ENCODE peak calls at places on chromosomes 16 and 17, in four cellular contexts. Y is CD8-positive, alpha-beta memory T cell; I is naive thymus-derived CD4-positive, alpha-beta T cell; W is suprapubic skin. L is an unnamed sample. For H3K4me1 and H3K27me3, the result is how much of the 10 kb centered on the place peaks cover.

GRCh38 chr17:65560628-65561371 is 648 bp downstream of the AXIN2 start:
- DNase-seq in W (peak), I (peak), Y (peak), L (peak)

GRCh38 chr17:40315206-40315605 is 6.2 kb downstream of the RARA start:
- DNase-seq in Y (no peak), W (peak), I (no peak), L (no peak)

GRCh38 chr17:68600123-68600880 is 865 bp downstream of the FAM20A start:
- DNase-seq in I (no peak), W (peak), Y (no peak), L (peak)

GRCh38 chr17:30256756-30257506 is 21.4 kb upstream of the SLC6A4 start:
- DNase-seq in Y (no peak), I (no peak), W (no peak), L (no peak)

GRCh38 chr17:1211287-1211686 is 31.5 kb upstream of the ABR start:
- DNase-seq in Y (no peak), W (no peak), I (no peak), L (no peak)

GRCh38 chr17:45227101-45227591 is 5.5 kb downstream of the FMNL1 start:
- DNase-seq in Y (peak), W (no peak), I (no peak), L (no peak)

GRCh38 chr16:23302045-23302956 is at the start of gene SCNN1B:
- DNase-seq in I (no peak), W (no peak), Y (no peak), L (peak)

GRCh38 chr17:62193297-62193696 is 128.2 kb upstream of the MED13 start:
- DNase-seq in I (no peak), W (no peak), Y (no peak), L (peak)

GRCh38 chr17:36715951-36716350 is 114.6 kb downstream of the MRM1 start:
- DNase-seq in I (no peak), W (no peak), Y (no peak), L (no peak)

GRCh38 chr16:20747030-20747816 is 5.6 kb upstream of the THUMPD1 start:
- DNase-seq in W (no peak), I (no peak), Y (no peak), L (no peak)

DNA sequence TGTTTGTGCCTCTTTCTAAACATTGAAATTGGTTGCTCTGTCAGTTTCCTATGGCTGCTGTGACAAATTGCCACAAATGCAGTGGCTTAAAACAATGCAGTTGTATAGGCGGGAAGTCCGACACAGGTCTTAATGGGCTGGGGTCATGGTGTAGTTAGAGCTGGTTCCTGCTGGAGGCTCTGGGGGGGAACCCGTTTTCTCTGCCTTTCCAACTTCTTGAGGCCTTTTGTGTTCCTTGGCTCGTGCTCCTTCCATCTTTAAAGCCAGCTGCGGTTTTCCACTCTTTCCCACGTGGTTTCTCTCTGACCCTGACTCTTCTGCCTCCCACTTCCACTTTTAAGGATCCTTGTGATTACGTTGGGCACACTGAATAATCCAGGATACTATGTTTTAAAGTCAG is 12.5 kb downstream of the EPN2 start:
- DNase-seq in W (no peak), I (no peak), Y (no peak), L (no peak)
- H3K4me1 ChIP-seq in W (half or more), I (under half), Y (under half), L (under half)

GRCh38 chr17:33292184-33292980 is 713 bp downstream of the ASIC2 start:
- DNase-seq in Y (no peak), W (no peak), I (no peak), L (peak)

GRCh38 chr17:33290156-33290697 is 2.9 kb downstream of the ASIC2 start:
- DNase-seq in Y (no peak), W (no peak), I (no peak), L (no peak)

GRCh38 chr17:33291248-33292183 is 1.6 kb downstream of the ASIC2 start:
- DNase-seq in Y (no peak), W (peak), I (no peak), L (no peak)

GRCh38 chr17:33294994-33295393 is 1.9 kb upstream of the ASIC2 start:
- DNase-seq in I (no peak), Y (no peak), W (no peak), L (no peak)

DNA sequence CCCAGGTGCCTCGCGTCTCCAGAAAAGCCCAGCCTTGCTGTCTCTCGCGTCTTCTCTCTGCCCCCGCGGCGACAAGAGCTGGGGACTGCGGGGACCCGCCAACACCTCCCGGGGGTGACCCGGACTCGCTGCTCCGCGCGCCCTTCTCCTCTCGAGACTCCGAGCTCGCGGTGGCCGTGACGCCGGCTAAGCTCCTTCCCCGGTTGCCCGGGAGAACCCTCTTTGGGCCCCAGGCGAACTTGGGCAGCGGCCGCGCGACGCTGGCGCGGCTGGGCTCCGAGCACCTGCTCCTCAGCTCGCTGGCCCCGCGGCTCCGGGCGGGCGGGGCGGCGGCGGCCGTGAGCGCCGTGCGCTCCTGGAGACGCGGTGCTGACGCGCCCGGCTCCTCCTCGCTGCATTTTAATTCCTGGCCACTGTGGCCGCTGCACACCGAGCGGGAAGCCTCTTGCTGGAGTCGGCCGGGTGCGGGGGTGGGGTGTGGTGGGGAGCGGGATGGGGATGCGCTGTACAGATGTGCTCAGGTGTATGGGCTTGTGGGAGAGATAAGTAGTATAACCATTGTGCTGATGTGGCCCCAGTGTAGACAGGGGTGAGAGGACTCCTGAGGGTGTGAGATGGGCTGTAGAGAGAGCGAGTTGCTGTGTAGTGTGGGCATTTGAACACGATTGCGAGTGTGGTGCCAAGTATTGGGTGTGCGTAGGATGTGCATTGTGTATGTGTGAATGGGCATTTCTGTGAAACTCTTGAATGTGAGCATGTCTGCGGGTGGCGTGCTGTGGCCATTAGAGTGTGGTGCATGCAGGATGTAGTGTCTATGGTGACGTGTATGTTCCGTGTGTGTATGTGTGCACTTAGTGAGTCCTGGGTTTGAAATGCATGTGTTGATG is at the start of gene ASIC2:
- DNase-seq in I (no peak), W (no peak), Y (no peak), L (no peak)
- H3K27me3 ChIP-seq in I (under half), W (half or more), Y (under half), L (under half)

GRCh38 chr16:65760874-65761273 is 605.6 kb upstream of the CDH5 start:
- DNase-seq in W (no peak), I (no peak), Y (no peak), L (no peak)
- H3K4me1 ChIP-seq in W (under half), I (under half), Y (under half), L (under half)

GRCh38 chr16:74775255-74775654 is 635 bp upstream of the FA2H start:
- DNase-seq in Y (no peak), I (no peak), W (no peak), L (no peak)
- H3K27me3 ChIP-seq in Y (under half), I (under half), W (under half), L (under half)

DNA sequence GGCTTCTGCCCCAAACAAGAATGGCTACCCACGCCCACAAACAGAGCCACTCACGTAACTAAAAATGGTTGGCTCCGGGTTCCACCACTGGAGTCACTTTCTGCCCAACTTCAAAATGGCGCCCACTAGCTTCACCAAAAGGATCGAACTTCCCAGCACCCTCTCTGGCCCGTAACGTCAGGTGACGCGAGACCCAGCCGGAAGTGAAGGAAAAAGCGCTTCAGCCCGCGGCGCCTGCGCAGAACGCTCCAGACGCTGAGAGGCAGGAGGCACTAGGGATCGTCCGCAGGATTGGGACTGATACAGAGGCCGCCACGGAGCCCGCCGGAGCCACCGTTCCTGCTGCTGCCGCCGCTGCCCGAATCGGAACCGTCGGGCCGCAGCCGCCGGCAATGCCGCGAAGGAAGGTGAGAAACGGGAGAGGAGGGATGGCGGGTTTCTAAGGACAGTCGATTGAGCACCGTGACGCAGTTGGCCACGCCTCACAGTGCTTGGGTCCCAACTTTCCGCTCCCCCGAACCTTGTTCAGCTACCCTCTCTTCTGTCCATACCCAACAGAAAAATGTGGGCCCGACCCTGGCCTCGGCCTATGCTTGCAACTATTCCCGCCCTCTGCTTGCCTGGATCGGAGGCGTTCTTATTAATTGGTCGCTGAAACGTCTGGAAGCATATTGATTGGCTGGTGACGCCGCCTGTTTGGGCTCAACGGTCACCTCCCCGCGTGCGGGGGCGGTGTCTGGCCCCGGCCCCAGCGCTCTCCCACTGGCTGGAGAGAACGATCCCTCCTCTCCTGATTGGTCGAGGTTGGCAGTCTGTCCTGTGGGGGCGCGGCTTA is at the start of gene KAT7:
- DNase-seq in I (peak), W (peak), Y (peak), L (peak)
- H3K4me1 ChIP-seq in I (under half), W (under half), Y (under half), L (under half)

DNA sequence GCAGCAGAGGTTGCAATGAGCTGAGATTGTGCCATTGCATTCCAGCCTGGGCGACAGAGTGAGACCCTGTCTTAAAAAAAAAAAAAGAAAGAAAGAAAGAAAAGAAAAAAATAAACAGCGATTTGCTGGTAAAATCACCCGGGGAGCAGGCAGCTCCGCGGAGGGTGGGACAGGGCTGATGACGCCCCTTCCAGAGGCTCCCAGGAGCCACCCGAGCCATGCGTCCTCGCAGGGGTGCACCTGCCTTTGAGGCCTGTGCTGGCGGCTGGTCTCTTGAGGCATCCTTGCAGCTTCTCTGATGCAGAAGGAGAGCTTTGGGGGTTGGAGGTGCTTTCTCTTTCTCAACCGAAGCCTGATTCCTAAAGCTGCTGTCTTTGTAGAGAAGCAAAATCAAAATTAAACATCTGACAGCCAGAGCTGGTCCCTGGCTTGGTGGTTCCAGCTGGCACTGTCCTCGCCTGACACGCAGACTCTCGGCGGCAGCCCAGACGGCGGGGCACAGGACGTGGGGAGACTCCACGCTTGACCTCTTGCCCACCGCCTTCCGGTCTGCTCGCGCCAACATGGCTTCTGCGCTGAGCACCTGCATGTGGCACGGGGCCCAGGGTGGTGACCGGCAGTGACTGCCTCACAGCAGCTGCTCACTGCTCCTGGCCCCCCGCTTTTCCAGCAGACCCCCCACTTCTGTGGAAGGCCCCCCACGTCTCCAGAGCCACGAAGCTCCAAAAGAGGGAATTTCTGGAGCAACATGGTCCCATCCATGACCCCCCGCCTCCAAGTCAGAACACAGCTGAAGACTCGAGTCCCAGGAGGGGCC is 6.6 kb downstream of the UTS2R start:
- DNase-seq in W (no peak), I (no peak), Y (peak), L (no peak)
- H3K27me3 ChIP-seq in W (half or more), I (under half), Y (under half), L (under half)

DNA sequence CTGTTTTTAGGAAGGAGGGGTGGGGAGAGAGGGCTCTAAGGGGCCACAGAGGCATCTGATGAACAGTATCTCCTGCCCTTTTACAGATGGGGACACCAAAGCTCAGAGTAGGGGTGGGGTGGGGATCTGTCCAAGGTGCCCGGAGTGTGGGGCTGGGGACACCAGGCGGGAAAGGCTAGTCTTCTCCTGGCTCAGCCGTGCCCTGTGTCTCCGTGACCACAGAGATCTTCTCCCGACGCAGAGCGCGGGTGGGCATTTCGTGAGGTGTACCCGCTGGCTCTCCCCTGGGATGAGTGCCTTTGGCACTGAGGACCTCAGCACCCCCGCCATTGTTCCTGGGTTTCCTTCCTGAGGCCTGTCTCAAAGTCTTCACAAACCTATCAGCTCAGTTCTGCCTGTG is 209.6 kb downstream of the NTN1 start:
- DNase-seq in I (no peak), W (no peak), Y (no peak), L (no peak)
- H3K4me1 ChIP-seq in I (under half), W (under half), Y (under half), L (under half)

DNA sequence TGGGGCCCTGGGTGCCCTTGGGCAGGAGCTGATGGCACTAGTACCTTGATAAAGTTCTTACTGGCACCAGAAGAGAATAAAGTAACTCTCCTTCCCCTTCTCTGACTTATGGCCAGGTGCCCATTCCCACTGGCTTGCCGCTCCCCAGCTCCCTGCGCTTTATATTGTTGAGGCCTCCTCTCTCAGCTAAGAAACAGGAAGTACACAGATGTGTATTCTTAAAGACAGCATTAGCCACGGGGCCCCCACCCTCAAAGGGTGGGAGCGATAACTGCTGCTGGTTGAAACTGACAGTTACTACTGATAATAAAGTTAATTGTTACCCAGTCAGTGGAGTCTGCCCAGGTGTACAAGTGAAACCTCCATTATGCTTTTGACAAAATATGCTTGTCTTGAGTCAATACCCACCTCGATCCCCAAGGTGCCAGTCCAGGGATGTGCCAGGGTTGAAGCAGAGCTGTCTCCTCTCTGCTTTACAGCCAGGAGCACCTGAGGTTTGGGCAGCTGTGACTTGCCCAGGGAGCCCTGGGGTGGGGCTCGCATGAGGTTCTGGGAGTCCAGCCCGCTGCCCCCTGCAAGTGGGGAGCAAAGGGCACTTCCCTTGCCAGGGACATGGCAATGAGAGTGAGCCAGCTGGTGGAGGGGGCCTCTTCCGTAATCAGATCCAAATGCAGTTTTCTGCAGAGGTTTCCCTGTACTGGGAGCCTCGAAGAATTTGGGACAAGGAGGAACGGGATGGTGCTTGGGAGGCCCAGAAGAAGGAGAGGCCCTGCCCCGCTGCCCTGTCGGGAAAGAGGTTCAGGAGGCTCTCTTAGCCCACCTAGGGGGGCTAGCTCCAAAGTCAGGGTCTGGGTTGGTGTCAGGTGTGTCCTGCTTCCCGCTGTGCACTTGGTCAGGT is 5.4 kb upstream of the CLDN9 start:
- DNase-seq in Y (no peak), I (no peak), W (no peak), L (peak)
- H3K27me3 ChIP-seq in Y (under half), I (under half), W (half or more), L (under half)